ENCODE peak calls at places on chromosomes 7 and 10, in six cellular contexts. One of them, this sample, is unnamed.

GRCh38 chr7:81053623-81054022 is 134.8 kb upstream of the SEMA3C start:
- DNase-seq in lower lobe of right lung: no peak
- DNase-seq in retinal pigment epithelial cell: no peak
- DNase-seq in WTC11: no peak
- DNase-seq in endodermal cell: no peak
- DNase-seq in endothelial cell of umbilical vein: no peak
- DNase-seq in this sample: no peak

GRCh38 chr10:91820144-91820543 is 21.9 kb downstream of the TNKS2 start:
- DNase-seq in lower lobe of right lung: no peak
- DNase-seq in retinal pigment epithelial cell: no peak
- DNase-seq in WTC11: no peak
- DNase-seq in endodermal cell: peak; percentile 50
- DNase-seq in endothelial cell of umbilical vein: no peak
- DNase-seq in this sample: no peak

GRCh38 chr10:121709674-121710073 is 111.4 kb upstream of the FGFR2 start:
- DNase-seq in lower lobe of right lung: no peak
- DNase-seq in retinal pigment epithelial cell: no peak
- DNase-seq in WTC11: no peak
- DNase-seq in endodermal cell: no peak
- DNase-seq in endothelial cell of umbilical vein: no peak
- DNase-seq in this sample: no peak

GRCh38 chr10:98384531-98385133 is 30.4 kb downstream of the PYROXD2 start:
- DNase-seq in lower lobe of right lung: no peak
- DNase-seq in retinal pigment epithelial cell: no peak
- DNase-seq in WTC11: no peak
- DNase-seq in endodermal cell: no peak
- DNase-seq in endothelial cell of umbilical vein: no peak
- DNase-seq in this sample: no peak

GRCh38 chr10:75170215-75170614 is 40.4 kb upstream of the VDAC2 start:
- DNase-seq in lower lobe of right lung: no peak
- DNase-seq in retinal pigment epithelial cell: peak; percentile 59
- DNase-seq in WTC11: no peak
- DNase-seq in endodermal cell: no peak
- DNase-seq in endothelial cell of umbilical vein: no peak
- DNase-seq in this sample: no peak

GRCh38 chr7:124276005-124276606 is 243.2 kb upstream of the TMEM229A start:
- DNase-seq in lower lobe of right lung: no peak
- DNase-seq in retinal pigment epithelial cell: no peak
- DNase-seq in WTC11: peak; percentile 68
- DNase-seq in endodermal cell: peak; percentile 87
- DNase-seq in endothelial cell of umbilical vein: peak; percentile 44
- DNase-seq in this sample: no peak

GRCh38 chr10:98332623-98333269 is 64.8 kb upstream of the LOXL4 start:
- DNase-seq in lower lobe of right lung: no peak
- DNase-seq in retinal pigment epithelial cell: no peak
- DNase-seq in WTC11: no peak
- DNase-seq in endodermal cell: no peak
- DNase-seq in endothelial cell of umbilical vein: no peak
- DNase-seq in this sample: no peak

GRCh38 chr7:12518920-12519681 is 51.4 kb upstream of the SCIN start:
- DNase-seq in lower lobe of right lung: no peak
- DNase-seq in retinal pigment epithelial cell: no peak
- DNase-seq in WTC11: peak; percentile 68
- DNase-seq in endodermal cell: peak; percentile 88
- DNase-seq in endothelial cell of umbilical vein: peak; percentile 5
- DNase-seq in this sample: no peak

GRCh38 chr10:118571123-118571522 is 24.3 kb downstream of the PRLHR start:
- DNase-seq in lower lobe of right lung: no peak
- DNase-seq in retinal pigment epithelial cell: no peak
- DNase-seq in WTC11: no peak
- DNase-seq in endodermal cell: no peak
- DNase-seq in endothelial cell of umbilical vein: no peak
- DNase-seq in this sample: no peak

GRCh38 chr7:101581891-101582290 is 47.2 kb downstream of the MYL10 start:
- DNase-seq in lower lobe of right lung: no peak
- DNase-seq in retinal pigment epithelial cell: no peak
- DNase-seq in WTC11: no peak
- DNase-seq in endodermal cell: peak; percentile 34
- DNase-seq in endothelial cell of umbilical vein: no peak
- DNase-seq in this sample: peak; percentile 33

GRCh38 chr7:985915-986741 is 3.1 kb downstream of the CYP2W1 start:
- DNase-seq in lower lobe of right lung: no peak
- DNase-seq in retinal pigment epithelial cell: no peak
- DNase-seq in WTC11: no peak
- DNase-seq in endodermal cell: no peak
- DNase-seq in endothelial cell of umbilical vein: peak; percentile 28
- DNase-seq in this sample: no peak

GRCh38 chr10:100621360-100622205 is 85.8 kb downstream of the HIF1AN start:
- DNase-seq in lower lobe of right lung: no peak
- DNase-seq in retinal pigment epithelial cell: no peak
- DNase-seq in WTC11: no peak
- DNase-seq in endodermal cell: peak; percentile 39
- DNase-seq in endothelial cell of umbilical vein: no peak
- DNase-seq in this sample: no peak

GRCh38 chr7:23185980-23186379 is 4.1 kb downstream of the NUP42 start:
- DNase-seq in lower lobe of right lung: no peak
- DNase-seq in retinal pigment epithelial cell: no peak
- DNase-seq in WTC11: no peak
- DNase-seq in endodermal cell: no peak
- DNase-seq in endothelial cell of umbilical vein: no peak
- DNase-seq in this sample: no peak

GRCh38 chr10:132876131-132876860 is 66.1 kb downstream of the CFAP46 start:
- DNase-seq in lower lobe of right lung: no peak
- DNase-seq in retinal pigment epithelial cell: no peak
- DNase-seq in WTC11: peak; percentile 6
- DNase-seq in endodermal cell: peak; percentile 26
- DNase-seq in endothelial cell of umbilical vein: no peak
- DNase-seq in this sample: peak; percentile 58

GRCh38 chr10:122181901-122182799 is 88.9 kb upstream of the BTBD16 start:
- DNase-seq in lower lobe of right lung: no peak
- DNase-seq in retinal pigment epithelial cell: peak; percentile 64
- DNase-seq in WTC11: no peak
- DNase-seq in endodermal cell: peak; percentile 80
- DNase-seq in endothelial cell of umbilical vein: peak; percentile 43
- DNase-seq in this sample: no peak

GRCh38 chr10:123149568-123150228 is 1.8 kb downstream of the HMX2 start:
- DNase-seq in lower lobe of right lung: peak; percentile 57
- DNase-seq in retinal pigment epithelial cell: no peak
- DNase-seq in WTC11: peak; percentile 55
- DNase-seq in endodermal cell: peak; percentile 81
- DNase-seq in endothelial cell of umbilical vein: peak; percentile 35
- DNase-seq in this sample: peak; percentile 88

GRCh38 chr10:79933961-79934360 is 14.9 kb downstream of the SFTPD start:
- DNase-seq in lower lobe of right lung: no peak
- DNase-seq in retinal pigment epithelial cell: no peak
- DNase-seq in WTC11: no peak
- DNase-seq in endodermal cell: no peak
- DNase-seq in endothelial cell of umbilical vein: peak; percentile 86
- DNase-seq in this sample: no peak

GRCh38 chr7:151925446-151926335 is 30.6 kb upstream of the GALNTL5 start:
- DNase-seq in lower lobe of right lung: peak; percentile 65
- DNase-seq in retinal pigment epithelial cell: no peak
- DNase-seq in WTC11: no peak
- DNase-seq in endodermal cell: no peak
- DNase-seq in endothelial cell of umbilical vein: no peak
- DNase-seq in this sample: no peak

GRCh38 chr7:95676691-95677090 is 80.4 kb upstream of the PDK4 start:
- DNase-seq in lower lobe of right lung: no peak
- DNase-seq in retinal pigment epithelial cell: no peak
- DNase-seq in WTC11: no peak
- DNase-seq in endodermal cell: no peak
- DNase-seq in endothelial cell of umbilical vein: no peak
- DNase-seq in this sample: no peak

GRCh38 chr10:87177-88080 is 38.3 kb upstream of the TUBB8 start:
- DNase-seq in lower lobe of right lung: no peak
- DNase-seq in retinal pigment epithelial cell: no peak
- DNase-seq in WTC11: no peak
- DNase-seq in endodermal cell: no peak
- DNase-seq in endothelial cell of umbilical vein: no peak
- DNase-seq in this sample: no peak

GRCh38 chr10:133385214-133385613 is 6.2 kb downstream of the PAOX start:
- DNase-seq in lower lobe of right lung: peak; percentile 37
- DNase-seq in retinal pigment epithelial cell: no peak
- DNase-seq in WTC11: no peak
- DNase-seq in endodermal cell: no peak
- DNase-seq in endothelial cell of umbilical vein: no peak
- DNase-seq in this sample: peak; percentile 50

GRCh38 chr7:106050743-106051110 is 61.4 kb downstream of the SYPL1 start:
- DNase-seq in lower lobe of right lung: no peak
- DNase-seq in retinal pigment epithelial cell: peak; percentile 65
- DNase-seq in WTC11: no peak
- DNase-seq in endodermal cell: peak; percentile 53
- DNase-seq in endothelial cell of umbilical vein: peak; percentile 65
- DNase-seq in this sample: no peak

GRCh38 chr10:133045556-133046483 is 41.9 kb upstream of the ADGRA1 start:
- DNase-seq in lower lobe of right lung: no peak
- DNase-seq in retinal pigment epithelial cell: no peak
- DNase-seq in WTC11: no peak
- DNase-seq in endodermal cell: no peak
- DNase-seq in endothelial cell of umbilical vein: no peak
- DNase-seq in this sample: no peak

GRCh38 chr7:37141742-37142141 is 306.9 kb downstream of the ELMO1 start:
- DNase-seq in lower lobe of right lung: no peak
- DNase-seq in retinal pigment epithelial cell: no peak
- DNase-seq in WTC11: no peak
- DNase-seq in endodermal cell: no peak
- DNase-seq in endothelial cell of umbilical vein: no peak
- DNase-seq in this sample: no peak

GRCh38 chr10:72423426-72423825 is 68.7 kb upstream of the DNAJB12 start:
- DNase-seq in lower lobe of right lung: no peak
- DNase-seq in retinal pigment epithelial cell: no peak
- DNase-seq in WTC11: no peak
- DNase-seq in endodermal cell: no peak
- DNase-seq in endothelial cell of umbilical vein: no peak
- DNase-seq in this sample: no peak

GRCh38 chr7:149662591-149663095 is 110.7 kb downstream of the ZNF467 start:
- DNase-seq in lower lobe of right lung: peak; percentile 70
- DNase-seq in retinal pigment epithelial cell: peak; percentile 52
- DNase-seq in WTC11: peak; percentile 92
- DNase-seq in endodermal cell: peak; percentile 97
- DNase-seq in endothelial cell of umbilical vein: peak; percentile 66
- DNase-seq in this sample: no peak
- TF ChIP-seq CTCF in lower lobe of right lung: peak; percentile 49
- TF ChIP-seq CTCF in retinal pigment epithelial cell: peak; percentile 66
- TF ChIP-seq CTCF in WTC11: peak; percentile 50
- TF ChIP-seq CTCF in endodermal cell: peak; percentile 83
- TF ChIP-seq CTCF in endothelial cell of umbilical vein: peak; percentile 55
- TF ChIP-seq CTCF in this sample: peak; percentile 73

DNA sequence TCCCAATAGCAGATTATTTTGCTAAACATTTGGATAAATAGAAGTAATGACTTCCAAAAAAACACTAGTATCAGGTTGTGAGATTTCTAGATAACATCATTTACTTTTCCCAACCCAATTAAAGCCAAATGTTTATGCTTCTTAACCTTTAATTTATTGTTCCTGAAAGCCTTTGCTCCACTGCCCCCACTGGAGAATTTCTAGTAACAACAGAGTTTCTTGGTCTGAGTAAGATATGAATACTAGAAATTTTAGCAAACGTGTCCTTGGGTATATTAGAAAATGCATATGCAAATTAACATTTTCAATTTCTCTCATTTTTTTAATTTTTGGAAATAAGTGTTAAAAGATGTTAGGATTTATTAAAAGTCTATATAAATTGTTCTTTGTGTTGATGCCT is 958.0 kb upstream of the PHF14 start:
- DNase-seq in lower lobe of right lung: no peak
- DNase-seq in retinal pigment epithelial cell: no peak
- DNase-seq in WTC11: no peak
- DNase-seq in endodermal cell: no peak
- DNase-seq in endothelial cell of umbilical vein: no peak
- DNase-seq in this sample: no peak
- TF ChIP-seq CTCF in lower lobe of right lung: no peak
- TF ChIP-seq CTCF in retinal pigment epithelial cell: peak; percentile 22
- TF ChIP-seq CTCF in WTC11: no peak
- TF ChIP-seq CTCF in endodermal cell: peak; percentile 45
- TF ChIP-seq CTCF in endothelial cell of umbilical vein: no peak
- TF ChIP-seq CTCF in this sample: peak; percentile 21

GRCh38 chr10:3510741-3511140 is 274.3 kb downstream of the KLF6 start:
- DNase-seq in lower lobe of right lung: no peak
- DNase-seq in retinal pigment epithelial cell: no peak
- DNase-seq in WTC11: no peak
- DNase-seq in endodermal cell: no peak
- DNase-seq in endothelial cell of umbilical vein: no peak
- DNase-seq in this sample: no peak

GRCh38 chr10:3514691-3515090 is 270.3 kb downstream of the KLF6 start:
- DNase-seq in lower lobe of right lung: no peak
- DNase-seq in retinal pigment epithelial cell: no peak
- DNase-seq in WTC11: no peak
- DNase-seq in endodermal cell: no peak
- DNase-seq in endothelial cell of umbilical vein: no peak
- DNase-seq in this sample: no peak

GRCh38 chr10:3511483-3511882 is 273.5 kb downstream of the KLF6 start:
- DNase-seq in lower lobe of right lung: no peak
- DNase-seq in retinal pigment epithelial cell: no peak
- DNase-seq in WTC11: no peak
- DNase-seq in endodermal cell: no peak
- DNase-seq in endothelial cell of umbilical vein: no peak
- DNase-seq in this sample: no peak

GRCh38 chr10:3509355-3509754 is 275.7 kb downstream of the KLF6 start:
- DNase-seq in lower lobe of right lung: no peak
- DNase-seq in retinal pigment epithelial cell: no peak
- DNase-seq in WTC11: no peak
- DNase-seq in endodermal cell: no peak
- DNase-seq in endothelial cell of umbilical vein: no peak
- DNase-seq in this sample: no peak

GRCh38 chr10:3512263-3512662 is 272.7 kb downstream of the KLF6 start:
- DNase-seq in lower lobe of right lung: no peak
- DNase-seq in retinal pigment epithelial cell: no peak
- DNase-seq in WTC11: peak; percentile 42
- DNase-seq in endodermal cell: peak; percentile 63
- DNase-seq in endothelial cell of umbilical vein: no peak
- DNase-seq in this sample: no peak
- TF ChIP-seq CTCF in lower lobe of right lung: no peak
- TF ChIP-seq CTCF in retinal pigment epithelial cell: peak; percentile 8
- TF ChIP-seq CTCF in WTC11: peak; percentile 30
- TF ChIP-seq CTCF in endodermal cell: peak; percentile 58
- TF ChIP-seq CTCF in endothelial cell of umbilical vein: no peak
- TF ChIP-seq CTCF in this sample: peak; percentile 36

DNA sequence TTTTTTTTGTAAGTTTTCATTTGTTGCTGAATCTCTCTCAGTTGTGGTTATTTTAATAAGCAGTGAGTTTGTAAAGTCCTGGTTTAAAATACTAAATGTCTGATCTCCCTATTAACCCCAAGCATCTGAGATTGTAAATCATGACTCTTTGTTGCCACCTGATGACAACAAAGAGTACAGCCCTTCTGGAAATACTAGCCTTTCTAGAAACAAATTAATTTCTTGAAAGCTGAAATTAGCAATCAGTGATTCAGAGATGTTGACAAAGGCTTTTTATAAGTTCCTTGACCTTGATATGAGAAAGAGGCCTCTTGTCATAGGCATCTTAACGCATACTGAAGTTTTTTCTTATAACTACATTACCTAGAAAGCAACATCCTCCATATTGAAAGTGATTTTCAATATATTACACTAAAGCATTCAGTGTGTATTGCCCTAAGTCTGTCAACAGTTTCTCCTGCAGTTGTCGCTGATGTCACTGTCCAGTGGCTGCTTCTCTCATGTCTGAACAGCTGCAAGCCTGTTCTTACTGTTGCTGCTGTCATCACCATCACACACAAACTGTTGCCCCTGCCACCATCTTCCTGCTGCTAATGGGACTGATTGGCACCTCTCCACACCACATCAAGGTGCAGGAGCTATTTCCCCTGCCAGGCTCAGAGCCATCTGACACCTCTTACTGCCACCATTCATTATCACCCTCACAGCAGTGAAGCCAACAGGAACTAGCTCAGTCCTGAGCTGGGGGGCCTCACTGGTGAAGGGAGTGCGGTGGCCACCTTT is 95.1 kb upstream of the LRGUK start:
- DNase-seq in lower lobe of right lung: no peak
- DNase-seq in retinal pigment epithelial cell: no peak
- DNase-seq in WTC11: no peak
- DNase-seq in endodermal cell: no peak
- DNase-seq in endothelial cell of umbilical vein: no peak
- DNase-seq in this sample: no peak
- TF ChIP-seq CTCF in lower lobe of right lung: no peak
- TF ChIP-seq CTCF in retinal pigment epithelial cell: peak; percentile 33
- TF ChIP-seq CTCF in WTC11: no peak
- TF ChIP-seq CTCF in endodermal cell: peak; percentile 56
- TF ChIP-seq CTCF in endothelial cell of umbilical vein: no peak
- TF ChIP-seq CTCF in this sample: peak; percentile 54